ENCODE peak calls at places on chromosomes 3 and 15, in nine cellular contexts. One of them, this sample, is unnamed.

GRCh38 chr3:49713336-49714105 is 6.0 kb downstream of the AMIGO3 start:
- DNase-seq in pancreas: no peak
- DNase-seq in sigmoid colon: peak
- DNase-seq in CD8-positive, alpha-beta T cell: no peak
- DNase-seq in psoas muscle: no peak
- DNase-seq in WERI-Rb-1: no peak
- DNase-seq in IMR-90: no peak
- DNase-seq in prostate gland: no peak
- DNase-seq in AG09309: no peak
- DNase-seq in this sample: no peak

GRCh38 chr3:86793786-86794185 is 197.2 kb downstream of the VGLL3 start:
- DNase-seq in AG09309: peak
- DNase-seq in WERI-Rb-1: no peak
- DNase-seq in pancreas: no peak
- DNase-seq in CD8-positive, alpha-beta T cell: no peak
- DNase-seq in prostate gland: no peak
- DNase-seq in psoas muscle: no peak
- DNase-seq in sigmoid colon: no peak
- DNase-seq in IMR-90: peak
- DNase-seq in this sample: peak

GRCh38 chr3:66442254-66443249 is 58.3 kb downstream of the LRIG1 start:
- DNase-seq in psoas muscle: peak
- DNase-seq in prostate gland: peak
- DNase-seq in WERI-Rb-1: no peak
- DNase-seq in IMR-90: peak
- DNase-seq in pancreas: peak
- DNase-seq in AG09309: peak
- DNase-seq in CD8-positive, alpha-beta T cell: no peak
- DNase-seq in sigmoid colon: peak
- DNase-seq in this sample: peak

GRCh38 chr15:98671060-98672008 is 23.0 kb downstream of the IGF1R start:
- DNase-seq in sigmoid colon: no peak
- DNase-seq in psoas muscle: no peak
- DNase-seq in CD8-positive, alpha-beta T cell: no peak
- DNase-seq in prostate gland: no peak
- DNase-seq in WERI-Rb-1: no peak
- DNase-seq in pancreas: no peak
- DNase-seq in IMR-90: peak
- DNase-seq in AG09309: no peak
- DNase-seq in this sample: peak

GRCh38 chr3:61634678-61635077 is 73.3 kb downstream of the PTPRG start:
- DNase-seq in pancreas: no peak
- DNase-seq in sigmoid colon: no peak
- DNase-seq in WERI-Rb-1: no peak
- DNase-seq in CD8-positive, alpha-beta T cell: no peak
- DNase-seq in IMR-90: peak
- DNase-seq in psoas muscle: no peak
- DNase-seq in AG09309: no peak
- DNase-seq in prostate gland: no peak
- DNase-seq in this sample: no peak

GRCh38 chr3:186108106-186108940 is 566 bp downstream of the ETV5 start:
- DNase-seq in prostate gland: no peak
- DNase-seq in pancreas: peak
- DNase-seq in CD8-positive, alpha-beta T cell: peak
- DNase-seq in WERI-Rb-1: peak
- DNase-seq in sigmoid colon: peak
- DNase-seq in IMR-90: peak
- DNase-seq in AG09309: no peak
- DNase-seq in psoas muscle: peak
- DNase-seq in this sample: peak

GRCh38 chr3:152595975-152596832 is 238.7 kb upstream of the P2RY1 start:
- DNase-seq in IMR-90: peak
- DNase-seq in prostate gland: no peak
- DNase-seq in AG09309: peak
- DNase-seq in psoas muscle: peak
- DNase-seq in CD8-positive, alpha-beta T cell: no peak
- DNase-seq in sigmoid colon: peak
- DNase-seq in pancreas: peak
- DNase-seq in WERI-Rb-1: no peak
- DNase-seq in this sample: peak

GRCh38 chr15:75790631-75791336 is 52.5 kb upstream of the UBE2Q2 start:
- DNase-seq in IMR-90: no peak
- DNase-seq in prostate gland: no peak
- DNase-seq in psoas muscle: no peak
- DNase-seq in AG09309: no peak
- DNase-seq in WERI-Rb-1: no peak
- DNase-seq in pancreas: no peak
- DNase-seq in CD8-positive, alpha-beta T cell: no peak
- DNase-seq in sigmoid colon: no peak
- DNase-seq in this sample: no peak

GRCh38 chr3:73046195-73046594 is 15.3 kb upstream of the EBLN2 start:
- DNase-seq in pancreas: no peak
- DNase-seq in WERI-Rb-1: no peak
- DNase-seq in AG09309: no peak
- DNase-seq in psoas muscle: no peak
- DNase-seq in sigmoid colon: no peak
- DNase-seq in IMR-90: no peak
- DNase-seq in CD8-positive, alpha-beta T cell: no peak
- DNase-seq in prostate gland: no peak
- DNase-seq in this sample: no peak

GRCh38 chr3:128322030-128323022 is 144.4 kb downstream of the DNAJB8 start:
- DNase-seq in sigmoid colon: peak
- DNase-seq in AG09309: no peak
- DNase-seq in psoas muscle: peak
- DNase-seq in IMR-90: peak
- DNase-seq in pancreas: peak
- DNase-seq in CD8-positive, alpha-beta T cell: peak
- DNase-seq in prostate gland: no peak
- DNase-seq in WERI-Rb-1: peak
- DNase-seq in this sample: peak

GRCh38 chr15:92043283-92043682 is 189.8 kb downstream of the SLCO3A1 start:
- DNase-seq in sigmoid colon: no peak
- DNase-seq in WERI-Rb-1: no peak
- DNase-seq in prostate gland: no peak
- DNase-seq in pancreas: no peak
- DNase-seq in CD8-positive, alpha-beta T cell: no peak
- DNase-seq in AG09309: no peak
- DNase-seq in psoas muscle: no peak
- DNase-seq in IMR-90: no peak
- DNase-seq in this sample: no peak

GRCh38 chr3:157384526-157384925 is 52.1 kb upstream of the PTX3 start:
- DNase-seq in IMR-90: no peak
- DNase-seq in CD8-positive, alpha-beta T cell: no peak
- DNase-seq in WERI-Rb-1: no peak
- DNase-seq in pancreas: no peak
- DNase-seq in sigmoid colon: no peak
- DNase-seq in psoas muscle: no peak
- DNase-seq in prostate gland: no peak
- DNase-seq in AG09309: no peak
- DNase-seq in this sample: no peak

GRCh38 chr15:63501256-63502089 is 2.9 kb upstream of the USP3 start:
- DNase-seq in IMR-90: peak
- DNase-seq in WERI-Rb-1: no peak
- DNase-seq in prostate gland: peak
- DNase-seq in CD8-positive, alpha-beta T cell: peak
- DNase-seq in pancreas: peak
- DNase-seq in sigmoid colon: peak
- DNase-seq in AG09309: peak
- DNase-seq in psoas muscle: peak
- DNase-seq in this sample: peak

GRCh38 chr3:172194702-172195392 is 155.5 kb downstream of the FNDC3B start:
- DNase-seq in WERI-Rb-1: no peak
- DNase-seq in CD8-positive, alpha-beta T cell: no peak
- DNase-seq in sigmoid colon: no peak
- DNase-seq in AG09309: no peak
- DNase-seq in prostate gland: no peak
- DNase-seq in pancreas: no peak
- DNase-seq in IMR-90: no peak
- DNase-seq in psoas muscle: no peak
- DNase-seq in this sample: peak

DNA sequence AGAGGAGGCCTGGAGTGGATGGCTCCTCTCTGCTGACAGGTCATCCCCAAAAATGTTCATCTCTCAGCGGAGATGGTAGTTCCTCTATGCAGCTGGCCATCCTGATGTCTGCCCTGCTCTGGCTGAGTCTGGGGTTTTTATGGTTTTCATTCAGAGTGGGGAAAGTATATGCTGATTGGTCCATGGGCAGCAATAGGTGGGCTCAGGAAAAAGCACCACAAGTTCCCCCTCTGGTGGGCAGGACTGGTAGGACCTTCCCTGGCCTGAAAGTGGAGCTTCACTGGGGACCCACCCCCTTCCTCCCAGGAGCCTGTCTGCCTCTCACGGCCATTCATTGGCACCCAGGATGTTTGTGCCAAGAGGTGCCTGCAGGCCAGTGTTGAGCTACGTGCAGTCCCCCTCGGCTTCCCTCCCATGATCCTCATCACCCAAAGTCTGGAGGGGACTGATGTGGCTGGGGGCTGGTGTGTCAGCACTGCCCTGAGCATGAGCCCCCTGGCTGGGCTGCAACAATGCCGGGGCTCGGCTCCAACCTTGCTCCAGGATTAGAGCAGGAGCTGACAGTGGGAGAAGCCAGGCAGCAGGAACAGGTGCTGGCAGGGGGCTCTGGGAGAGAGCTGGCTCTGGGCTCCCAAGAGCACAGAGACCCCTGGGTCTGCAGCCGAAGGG is 13.1 kb upstream of the BLOC1S6 start:
- DNase-seq in AG09309: no peak
- DNase-seq in psoas muscle: no peak
- DNase-seq in WERI-Rb-1: peak
- DNase-seq in IMR-90: no peak
- DNase-seq in CD8-positive, alpha-beta T cell: peak
- DNase-seq in prostate gland: no peak
- DNase-seq in pancreas: no peak
- DNase-seq in sigmoid colon: no peak
- DNase-seq in this sample: peak
- H3K4me3 ChIP-seq in AG09309: no peak
- H3K4me3 ChIP-seq in psoas muscle: no peak
- H3K4me3 ChIP-seq in WERI-Rb-1: no peak
- H3K4me3 ChIP-seq in IMR-90: no peak
- H3K4me3 ChIP-seq in CD8-positive, alpha-beta T cell: no peak
- H3K4me3 ChIP-seq in prostate gland: no peak
- H3K4me3 ChIP-seq in pancreas: no peak
- H3K4me3 ChIP-seq in sigmoid colon: no peak
- H3K4me3 ChIP-seq in this sample: no peak

GRCh38 chr3:43769097-43769470 is 78.3 kb downstream of the ABHD5 start:
- DNase-seq in AG09309: no peak
- DNase-seq in CD8-positive, alpha-beta T cell: no peak
- DNase-seq in IMR-90: no peak
- DNase-seq in sigmoid colon: no peak
- DNase-seq in WERI-Rb-1: no peak
- DNase-seq in prostate gland: no peak
- DNase-seq in pancreas: no peak
- DNase-seq in psoas muscle: no peak
- DNase-seq in this sample: no peak
- H3K4me3 ChIP-seq in AG09309: no peak
- H3K4me3 ChIP-seq in CD8-positive, alpha-beta T cell: no peak
- H3K4me3 ChIP-seq in IMR-90: no peak
- H3K4me3 ChIP-seq in sigmoid colon: no peak
- H3K4me3 ChIP-seq in WERI-Rb-1: peak
- H3K4me3 ChIP-seq in prostate gland: no peak
- H3K4me3 ChIP-seq in pancreas: no peak
- H3K4me3 ChIP-seq in psoas muscle: peak
- H3K4me3 ChIP-seq in this sample: peak

GRCh38 chr3:134066539-134067310 is 37.0 kb upstream of the SLCO2A1 start:
- DNase-seq in AG09309: no peak
- DNase-seq in prostate gland: no peak
- DNase-seq in CD8-positive, alpha-beta T cell: no peak
- DNase-seq in sigmoid colon: no peak
- DNase-seq in pancreas: no peak
- DNase-seq in WERI-Rb-1: no peak
- DNase-seq in IMR-90: no peak
- DNase-seq in psoas muscle: no peak
- DNase-seq in this sample: peak
- H3K4me3 ChIP-seq in AG09309: no peak
- H3K4me3 ChIP-seq in prostate gland: no peak
- H3K4me3 ChIP-seq in CD8-positive, alpha-beta T cell: no peak
- H3K4me3 ChIP-seq in sigmoid colon: no peak
- H3K4me3 ChIP-seq in pancreas: no peak
- H3K4me3 ChIP-seq in WERI-Rb-1: no peak
- H3K4me3 ChIP-seq in IMR-90: no peak
- H3K4me3 ChIP-seq in psoas muscle: no peak
- H3K4me3 ChIP-seq in this sample: no peak

GRCh38 chr3:119582178-119582577 is 2.9 kb downstream of the ADPRH start:
- DNase-seq in WERI-Rb-1: no peak
- DNase-seq in CD8-positive, alpha-beta T cell: no peak
- DNase-seq in psoas muscle: no peak
- DNase-seq in sigmoid colon: no peak
- DNase-seq in pancreas: no peak
- DNase-seq in AG09309: no peak
- DNase-seq in prostate gland: no peak
- DNase-seq in IMR-90: peak
- DNase-seq in this sample: peak

GRCh38 chr3:119575507-119575906 is 3.8 kb upstream of the ADPRH start:
- DNase-seq in prostate gland: peak
- DNase-seq in sigmoid colon: no peak
- DNase-seq in WERI-Rb-1: no peak
- DNase-seq in psoas muscle: no peak
- DNase-seq in IMR-90: no peak
- DNase-seq in AG09309: no peak
- DNase-seq in pancreas: no peak
- DNase-seq in CD8-positive, alpha-beta T cell: no peak
- DNase-seq in this sample: no peak

GRCh38 chr3:119585193-119585592 is 5.9 kb downstream of the ADPRH start:
- DNase-seq in CD8-positive, alpha-beta T cell: no peak
- DNase-seq in prostate gland: no peak
- DNase-seq in psoas muscle: no peak
- DNase-seq in pancreas: no peak
- DNase-seq in IMR-90: no peak
- DNase-seq in AG09309: no peak
- DNase-seq in WERI-Rb-1: no peak
- DNase-seq in sigmoid colon: no peak
- DNase-seq in this sample: no peak

GRCh38 chr3:119579366-119580147 is at the start of gene ADPRH:
- DNase-seq in WERI-Rb-1: no peak
- DNase-seq in prostate gland: peak
- DNase-seq in IMR-90: peak
- DNase-seq in sigmoid colon: peak
- DNase-seq in psoas muscle: peak
- DNase-seq in pancreas: peak
- DNase-seq in AG09309: no peak
- DNase-seq in CD8-positive, alpha-beta T cell: peak
- DNase-seq in this sample: peak

DNA sequence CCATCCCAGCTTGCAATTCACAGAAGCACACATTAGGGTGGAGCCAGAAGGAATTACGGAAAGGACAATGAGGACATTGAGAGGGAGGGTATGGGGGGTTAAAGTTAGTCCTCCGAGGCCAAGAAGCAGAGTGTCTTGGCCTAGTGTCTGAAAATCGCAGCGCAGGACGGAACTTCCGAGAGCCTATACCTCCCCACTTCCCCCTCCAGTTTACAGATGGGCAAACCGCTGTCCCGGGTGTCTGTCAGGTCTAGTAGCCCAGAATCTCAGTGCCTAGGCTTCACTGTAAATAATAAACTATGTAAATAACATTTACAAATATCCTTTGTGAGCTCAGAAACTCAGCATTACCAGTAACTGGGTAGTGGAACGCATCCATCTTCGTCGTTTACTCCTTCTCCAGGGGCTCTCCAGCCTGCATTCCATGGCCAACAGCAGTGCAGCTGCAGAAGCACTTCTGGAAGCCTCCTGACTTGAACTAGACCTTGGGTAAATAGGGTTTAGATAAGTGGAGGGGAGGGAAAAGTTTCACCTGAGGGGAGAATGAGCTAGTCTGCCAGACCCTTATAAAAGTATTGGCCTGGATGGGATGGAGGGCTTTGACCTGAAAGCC is 962 bp downstream of the ADPRH start:
- DNase-seq in CD8-positive, alpha-beta T cell: no peak
- DNase-seq in prostate gland: peak
- DNase-seq in WERI-Rb-1: no peak
- DNase-seq in AG09309: no peak
- DNase-seq in sigmoid colon: peak
- DNase-seq in psoas muscle: peak
- DNase-seq in IMR-90: no peak
- DNase-seq in pancreas: peak
- DNase-seq in this sample: no peak
- H3K4me3 ChIP-seq in CD8-positive, alpha-beta T cell: peak
- H3K4me3 ChIP-seq in prostate gland: peak
- H3K4me3 ChIP-seq in WERI-Rb-1: no peak
- H3K4me3 ChIP-seq in AG09309: peak
- H3K4me3 ChIP-seq in sigmoid colon: peak
- H3K4me3 ChIP-seq in psoas muscle: peak
- H3K4me3 ChIP-seq in IMR-90: peak
- H3K4me3 ChIP-seq in pancreas: peak
- H3K4me3 ChIP-seq in this sample: peak

This sample was measured in cardiac fibroblast.